ENCODE peak calls at places on chromosome 5, in seven cellular contexts. Z is HepG2, A is HCT116, E is GM12878, Y is SK-N-SH, L is Panc1, R is H1. M is an unnamed sample.

GRCh38 chr5:72427488-72428437 is 79.4 kb downstream of the ZNF366 start:
- DNase-seq in Z (no peak), A (no peak), E (no peak), Y (no peak), L (no peak), R (no peak), M (no peak)

GRCh38 chr5:148967783-148968182 is 95.1 kb downstream of the SH3TC2 start:
- DNase-seq in Z (peak), A (no peak), E (no peak), Y (no peak), L (no peak), R (no peak), M (no peak)

GRCh38 chr5:37838152-37838932 is 1.5 kb downstream of the GDNF start:
- DNase-seq in Z (no peak), A (no peak), E (no peak), Y (peak), L (no peak), R (no peak), M (no peak)

GRCh38 chr5:59548807-59549357 is 344.6 kb downstream of the PDE4D start:
- DNase-seq in Z (peak), A (no peak), E (no peak), Y (no peak), L (no peak), R (no peak), M (no peak)

GRCh38 chr5:54091416-54092130 is 218.8 kb downstream of the ARL15 start:
- DNase-seq in Z (no peak), A (no peak), E (no peak), Y (no peak), L (no peak), R (no peak), M (no peak)

GRCh38 chr5:172643392-172643871 is 2.4 kb downstream of the NEURL1B start:
- DNase-seq in Z (no peak), A (no peak), E (no peak), Y (no peak), L (no peak), R (no peak), M (no peak)

GRCh38 chr5:88745093-88745696 is 137.8 kb downstream of the MEF2C start:
- DNase-seq in Z (no peak), A (no peak), E (no peak), Y (no peak), L (no peak), R (no peak), M (no peak)

GRCh38 chr5:73370620-73371583 is 77.7 kb downstream of the FOXD1 start:
- DNase-seq in Z (no peak), A (peak), E (no peak), Y (no peak), L (peak), R (no peak), M (no peak)

GRCh38 chr5:157915638-157916037 is 56.7 kb upstream of the CLINT1 start:
- DNase-seq in Z (peak), A (no peak), E (no peak), Y (peak), L (no peak), R (no peak), M (no peak)

GRCh38 chr5:131250749-131251148 is 13.1 kb upstream of the CDC42SE2 start:
- DNase-seq in Z (no peak), A (no peak), E (no peak), Y (no peak), L (no peak), R (no peak), M (no peak)

GRCh38 chr5:109911731-109912130 is 222.0 kb downstream of the MAN2A1 start:
- DNase-seq in Z (no peak), A (no peak), E (no peak), Y (peak), L (no peak), R (no peak), M (no peak)

GRCh38 chr5:1669276-1670155 is 130.1 kb downstream of the MRPL36 start:
- DNase-seq in Z (no peak), A (no peak), E (no peak), Y (no peak), L (no peak), R (no peak), M (no peak)

GRCh38 chr5:1672396-1672795 is 127.2 kb downstream of the MRPL36 start:
- DNase-seq in Z (no peak), A (no peak), E (no peak), Y (no peak), L (no peak), R (no peak), M (no peak)

GRCh38 chr5:1670342-1670741 is 129.3 kb downstream of the MRPL36 start:
- DNase-seq in Z (no peak), A (no peak), E (no peak), Y (no peak), L (peak), R (no peak), M (no peak)

GRCh38 chr5:1671351-1671750 is 128.3 kb downstream of the MRPL36 start:
- DNase-seq in Z (no peak), A (no peak), E (no peak), Y (no peak), L (no peak), R (no peak), M (no peak)

GRCh38 chr5:1673042-1673674 is 126.5 kb downstream of the MRPL36 start:
- DNase-seq in Z (no peak), A (no peak), E (no peak), Y (no peak), L (no peak), R (no peak), M (no peak)
- TF ChIP-seq SIN3A in Z (no peak), A (no peak), E (no peak), Y (no peak), L (no peak), R (no peak), M (no peak)

GRCh38 chr5:58380655-58381054 is 79.2 kb downstream of the PLK2 start:
- DNase-seq in Z (no peak), A (no peak), E (no peak), Y (no peak), L (no peak), R (no peak), M (no peak)
- TF ChIP-seq SIN3A in Z (no peak), A (no peak), E (no peak), Y (no peak), L (no peak), R (no peak), M (no peak)

DNA sequence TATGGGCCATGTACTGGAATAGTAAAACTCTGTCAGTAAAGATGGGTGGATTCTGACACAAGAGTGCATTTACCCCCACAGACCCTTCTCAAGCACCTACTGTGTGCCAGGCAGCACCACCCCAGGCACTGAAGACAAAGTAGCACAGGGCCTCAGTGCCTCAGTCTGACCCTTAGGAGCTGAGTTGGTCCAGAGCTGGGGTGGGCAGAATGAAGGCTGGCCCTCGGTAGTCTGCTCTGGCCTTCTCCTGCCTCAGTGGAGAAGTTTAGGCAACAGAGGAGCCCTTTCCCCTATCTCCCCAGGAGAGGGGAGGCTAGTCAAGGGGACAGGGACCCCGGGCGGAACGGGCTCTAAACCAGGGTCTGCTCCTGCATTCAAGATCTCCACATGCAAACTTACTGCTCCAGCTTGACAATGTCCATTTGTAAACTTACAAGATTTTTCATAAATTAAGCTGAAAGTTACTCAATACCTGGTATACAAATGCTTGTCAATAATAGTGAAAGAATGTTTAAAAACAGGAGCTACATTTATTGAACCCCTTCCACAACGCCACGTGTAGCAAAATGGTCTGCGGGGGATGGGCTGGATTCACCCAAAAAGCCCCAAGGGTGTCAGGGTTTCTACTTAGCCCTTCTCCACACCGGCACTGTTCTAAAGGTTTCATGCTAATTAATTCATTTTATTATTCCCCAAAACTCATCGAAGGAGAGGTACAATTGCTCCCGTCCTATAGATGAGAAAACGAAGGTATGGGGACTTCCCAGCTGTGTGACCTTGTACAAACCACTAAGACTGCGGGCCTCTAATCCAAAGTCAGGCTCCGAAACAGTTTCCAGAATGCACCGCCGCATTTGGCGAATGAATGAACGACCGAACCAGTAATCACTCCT is 1.5 kb downstream of the VDAC1 start:
- DNase-seq in Z (no peak), A (no peak), E (no peak), Y (peak), L (no peak), R (no peak), M (peak)
- TF ChIP-seq SIN3A in Z (no peak), A (no peak), E (no peak), Y (no peak), L (no peak), R (peak), M (no peak)

DNA sequence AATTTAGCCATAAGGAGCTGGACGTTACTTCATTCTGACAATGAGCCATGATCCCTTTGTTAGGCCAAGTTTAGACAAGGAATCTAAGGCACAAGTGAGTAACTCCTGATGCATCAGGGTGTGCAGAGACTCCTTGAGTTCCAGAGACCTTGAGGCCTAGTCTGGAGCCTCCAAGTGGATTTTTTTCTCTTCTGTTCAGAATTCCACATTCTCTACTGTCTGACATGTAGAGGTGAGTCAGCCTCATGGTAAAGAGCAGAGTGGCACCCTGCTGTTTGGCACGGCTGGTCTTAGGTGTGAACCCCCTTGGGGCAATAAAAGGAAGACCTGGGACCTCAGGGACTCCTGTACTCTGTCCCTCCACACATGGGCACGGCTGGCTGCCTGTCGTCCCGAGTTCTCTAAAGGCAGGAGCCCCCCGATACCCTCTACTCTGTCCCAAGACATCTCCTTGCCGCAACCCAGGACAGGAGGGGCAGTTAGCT is 22.0 kb upstream of the TGFBI start:
- DNase-seq in Z (no peak), A (peak), E (no peak), Y (no peak), L (no peak), R (no peak), M (no peak)
- TF ChIP-seq SIN3A in Z (no peak), A (no peak), E (no peak), Y (no peak), L (no peak), R (no peak), M (no peak)

GRCh38 chr5:177112589-177113220 is 20.9 kb upstream of the NSD1 start:
- DNase-seq in Z (no peak), A (no peak), E (no peak), Y (no peak), L (no peak), R (no peak), M (no peak)
- TF ChIP-seq SIN3A in Z (no peak), A (no peak), E (no peak), Y (no peak), L (no peak), R (no peak), M (no peak)